ENCODE peak calls at places on chromosomes 12 and 14, in nine cellular contexts. A is activated CD4-positive, alpha-beta T cell treated with anti-CD3 and anti-CD28 coated beads, Interleukin-2, amount 50 U/mL, for 48 hours; L is NAMALWA; Y is HT1080; O is EL; X is WTC11; S is NCI-H1436; C is stromal cell of bone marrow; K is H9. N is an unnamed sample.
A peak's percentile ranks its signal among the peaks of the same experiment; 100 is the strongest.

GRCh38 chr12:57006809-57007475 is 596 bp upstream of the ZBTB39 start:
- DNase-seq in K (no peak), X (no peak), C (no peak), L (no peak), A (peak; percentile 44), S (no peak), O (no peak), Y (no peak), N (no peak)

GRCh38 chr12:62955678-62956077 is 20.7 kb upstream of the PPM1H start:
- DNase-seq in A (no peak), C (no peak), Y (no peak), O (no peak), L (no peak), K (no peak), X (no peak), S (no peak), N (no peak)

GRCh38 chr12:91127296-91127695 is 16.0 kb upstream of the LUM start:
- DNase-seq in C (no peak), K (no peak), X (no peak), S (no peak), L (no peak), A (no peak), O (peak; percentile 73), Y (no peak), N (peak; percentile 36)

GRCh38 chr14:77337880-77338279 is 17.0 kb downstream of the GSTZ1 start:
- DNase-seq in Y (no peak), S (no peak), X (no peak), C (no peak), O (no peak), K (no peak), A (no peak), L (no peak), N (no peak)

GRCh38 chr12:124413915-124414314 is 119.0 kb downstream of the RFLNA start:
- DNase-seq in K (no peak), A (no peak), X (no peak), O (no peak), S (no peak), C (no peak), Y (no peak), L (no peak), N (no peak)

GRCh38 chr14:54025661-54026060 is 69.0 kb upstream of the BMP4 start:
- DNase-seq in L (peak; percentile 34), S (no peak), A (no peak), C (no peak), X (peak; percentile 12), Y (peak; percentile 32), K (no peak), O (peak; percentile 50), N (peak; percentile 55)

GRCh38 chr12:57031228-57031670 is 14.9 kb upstream of the TAC3 start:
- DNase-seq in C (no peak), O (no peak), Y (peak; percentile 32), L (peak; percentile 44), S (peak; percentile 87), A (no peak), K (no peak), X (no peak), N (no peak)

GRCh38 chr12:117538032-117538690 is 176.7 kb upstream of the NOS1 start:
- DNase-seq in X (no peak), S (no peak), O (no peak), A (no peak), L (no peak), Y (no peak), K (no peak), C (no peak), N (no peak)

GRCh38 chr14:101499513-101499912 is 61.8 kb upstream of the DIO3 start:
- DNase-seq in K (peak; percentile 5), S (no peak), L (no peak), Y (no peak), O (no peak), C (no peak), X (no peak), A (no peak), N (no peak)

GRCh38 chr14:95681153-95681552 is 5.1 kb upstream of the TCL1B start:
- DNase-seq in A (no peak), X (no peak), L (no peak), K (no peak), S (no peak), C (no peak), O (no peak), Y (no peak), N (no peak)

GRCh38 chr12:55972045-55972843 is 1.6 kb upstream of the RAB5B start:
- DNase-seq in S (no peak), Y (peak; percentile 83), C (no peak), L (no peak), A (no peak), O (peak; percentile 79), X (no peak), K (no peak), N (peak; percentile 82)

GRCh38 chr14:28759056-28759657 is 7.4 kb upstream of the FOXG1 start:
- DNase-seq in C (peak; percentile 3), S (no peak), Y (no peak), L (no peak), K (peak; percentile 48), A (no peak), X (peak; percentile 32), O (no peak), N (peak; percentile 44)

GRCh38 chr12:62715086-62715786 is 219.7 kb downstream of the PPM1H start:
- DNase-seq in S (no peak), O (no peak), L (no peak), X (no peak), K (no peak), C (no peak), Y (no peak), A (no peak), N (no peak)